ENCODE peak calls at places on chromosome 19, in nine cellular contexts. U is heart left ventricle, F is spleen, R is SJSA1, H is esophagus muscularis mucosa, O is OCI-LY7, S is H7, I is upper lobe of right lung, J is tibial artery. D is an unnamed sample.
A peak's percentile ranks its signal among the peaks of the same experiment; 100 is the strongest.

GRCh38 chr19:15404780-15405211 is 14.0 kb downstream of the AKAP8L start:
- DNase-seq in U (no peak), F (no peak), R (no peak), H (no peak), O (peak; percentile 34), S (no peak), I (no peak), J (no peak), D (no peak)

GRCh38 chr19:48836089-48837017 is at the start of gene HSD17B14:
- DNase-seq in U (no peak), F (no peak), R (no peak), H (no peak), O (no peak), S (peak; percentile 89), I (peak; percentile 75), J (peak; percentile 65), D (no peak)

GRCh38 chr19:16381756-16382401 is 57.3 kb downstream of the KLF2 start:
- DNase-seq in U (peak; percentile 85), F (peak; percentile 78), R (no peak), H (peak; percentile 96), O (no peak), S (no peak), I (peak; percentile 67), J (peak; percentile 98), D (no peak)

GRCh38 chr19:2610637-2611482 is 91.6 kb downstream of the GNG7 start:
- DNase-seq in U (peak; percentile 92), F (peak; percentile 98), R (peak; percentile 85), H (peak; percentile 98), O (peak; percentile 93), S (peak; percentile 95), I (peak; percentile 97), J (peak; percentile 90), D (peak; percentile 91)

GRCh38 chr19:51271015-51271600 is 20.2 kb downstream of the SIGLECL1 start:
- DNase-seq in U (no peak), F (no peak), R (no peak), H (no peak), O (no peak), S (peak; percentile 62), I (no peak), J (no peak), D (no peak)

GRCh38 chr19:48739835-48740704 is at the start of gene RASIP1:
- DNase-seq in U (peak; percentile 82), F (peak; percentile 83), R (no peak), H (no peak), O (no peak), S (peak; percentile 68), I (no peak), J (no peak), D (no peak)

GRCh38 chr19:16293133-16294085 is 31.2 kb upstream of the KLF2 start:
- DNase-seq in U (peak; percentile 78), F (no peak), R (peak; percentile 91), H (peak; percentile 96), O (no peak), S (no peak), I (peak; percentile 68), J (peak; percentile 87), D (peak; percentile 11)

GRCh38 chr19:21693399-21693798 is 74.0 kb downstream of the ZNF100 start:
- DNase-seq in U (no peak), F (no peak), R (no peak), H (no peak), O (no peak), S (no peak), I (no peak), J (no peak), D (no peak)

GRCh38 chr19:4933528-4933927 is 24.2 kb downstream of the UHRF1 start:
- DNase-seq in U (no peak), F (no peak), R (peak; percentile 75), H (no peak), O (no peak), S (no peak), I (no peak), J (no peak), D (peak; percentile 90)

GRCh38 chr19:53365899-53366493 is 491 bp downstream of the ZNF525 start:
- DNase-seq in U (peak; percentile 27), F (peak; percentile 81), R (peak; percentile 57), H (no peak), O (no peak), S (peak; percentile 68), I (no peak), J (no peak), D (peak; percentile 5)

GRCh38 chr19:41597600-41598041 is 21.7 kb downstream of the CEACAM21 start:
- DNase-seq in U (peak; percentile 59), F (peak; percentile 86), R (peak; percentile 40), H (no peak), O (peak; percentile 81), S (peak; percentile 81), I (no peak), J (peak; percentile 82), D (peak; percentile 50)

GRCh38 chr19:49506575-49507105 is 5.8 kb upstream of the FCGRT start:
- DNase-seq in U (no peak), F (peak; percentile 87), R (peak; percentile 35), H (no peak), O (peak; percentile 78), S (peak; percentile 92), I (peak; percentile 73), J (peak; percentile 54), D (no peak)

GRCh38 chr19:50796128-50796633 is 6.0 kb downstream of the ACP4 start:
- DNase-seq in U (no peak), F (no peak), R (no peak), H (no peak), O (peak; percentile 37), S (peak; percentile 77), I (no peak), J (no peak), D (no peak)

GRCh38 chr19:5627395-5627904 is 4.6 kb downstream of the SAFB start:
- DNase-seq in U (peak; percentile 53), F (peak; percentile 86), R (no peak), H (peak; percentile 93), O (peak; percentile 81), S (no peak), I (peak; percentile 82), J (peak; percentile 78), D (no peak)

DNA sequence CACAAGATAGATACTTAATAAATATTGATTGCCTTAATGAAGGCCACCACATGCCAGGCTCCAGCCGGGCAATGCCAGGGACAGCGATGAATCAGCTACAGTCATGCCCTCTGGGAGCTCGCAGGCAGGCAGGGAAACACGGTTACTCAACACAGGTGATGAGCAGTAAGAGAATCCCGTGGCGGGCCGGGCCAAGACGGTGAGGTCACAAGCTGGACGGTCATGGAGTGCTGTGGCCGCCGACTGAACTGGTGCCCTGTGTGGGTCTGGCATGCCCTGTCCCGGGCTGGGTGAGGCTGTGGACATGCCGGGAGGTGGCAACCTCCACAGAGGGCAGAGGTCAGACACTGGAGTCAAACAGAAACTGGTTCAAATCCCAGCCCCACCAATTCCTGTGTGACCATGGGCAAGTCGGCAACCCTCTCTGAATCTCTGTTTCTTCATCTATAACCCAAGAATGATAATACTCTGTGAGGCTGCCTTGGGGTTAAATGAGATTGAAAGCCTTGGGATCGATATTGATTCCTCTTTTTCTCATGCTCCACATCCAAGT is 13.2 kb upstream of the PAK4 start:
- DNase-seq in U (no peak), F (no peak), R (no peak), H (no peak), O (no peak), S (no peak), I (no peak), J (no peak), D (no peak)
- H3K36me3 ChIP-seq in U (no peaks in the 10 kb centered on the region), F (no peaks in the 10 kb centered on the region), R (no peaks in the 10 kb centered on the region), H (no peaks in the 10 kb centered on the region), O (no peaks in the 10 kb centered on the region), S (no peaks in the 10 kb centered on the region), I (no peaks in the 10 kb centered on the region), J (no peaks in the 10 kb centered on the region), D (no peaks in the 10 kb centered on the region)

GRCh38 chr19:7264858-7265257 is 29.4 kb downstream of the INSR start:
- DNase-seq in U (no peak), F (no peak), R (no peak), H (no peak), O (no peak), S (no peak), I (no peak), J (no peak), D (no peak)
- H3K36me3 ChIP-seq in U (peaks cover 17% of the 10 kb centered on the region), F (no peaks in the 10 kb centered on the region), R (no peaks in the 10 kb centered on the region), H (peaks cover 16% of the 10 kb centered on the region), O (peaks cover 41% of the 10 kb centered on the region), S (no peaks in the 10 kb centered on the region), I (peaks cover 9% of the 10 kb centered on the region), J (peaks cover 23% of the 10 kb centered on the region), D (no peaks in the 10 kb centered on the region)

GRCh38 chr19:18121166-18121565 is 23.6 kb downstream of the MAST3 start:
- DNase-seq in U (no peak), F (no peak), R (no peak), H (no peak), O (no peak), S (no peak), I (no peak), J (no peak), D (no peak)

GRCh38 chr19:18122424-18122823 is 24.8 kb downstream of the MAST3 start:
- DNase-seq in U (no peak), F (no peak), R (no peak), H (no peak), O (no peak), S (peak; percentile 32), I (no peak), J (no peak), D (no peak)

GRCh38 chr19:18122860-18123795 is 25.6 kb downstream of the MAST3 start:
- DNase-seq in U (peak; percentile 59), F (no peak), R (no peak), H (no peak), O (no peak), S (peak; percentile 47), I (no peak), J (no peak), D (no peak)

GRCh38 chr19:18126097-18126496 is 26.9 kb upstream of the PIK3R2 start:
- DNase-seq in U (no peak), F (no peak), R (no peak), H (no peak), O (no peak), S (no peak), I (no peak), J (no peak), D (no peak)

DNA sequence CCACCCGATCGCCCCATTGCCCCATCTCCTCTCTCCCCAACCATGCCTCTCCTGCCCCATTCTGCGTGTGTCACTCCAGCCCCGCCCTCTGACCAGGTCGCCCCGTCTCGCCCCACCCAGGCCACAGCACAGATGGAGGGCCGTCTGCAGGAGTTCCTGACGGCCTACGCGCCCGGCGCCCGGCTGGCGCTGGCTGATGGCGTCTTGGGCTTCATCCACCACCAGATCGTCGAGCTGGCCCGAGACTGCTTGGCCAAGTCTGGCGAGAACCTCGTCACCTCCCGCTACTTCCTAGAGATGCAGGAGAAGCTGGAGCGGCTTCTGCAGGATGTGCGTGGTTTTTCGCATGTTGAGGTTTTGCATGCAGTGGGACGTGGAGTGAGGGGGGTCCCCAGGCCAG is 26.2 kb downstream of the MAST3 start:
- DNase-seq in U (peak; percentile 54), F (no peak), R (no peak), H (no peak), O (no peak), S (peak; percentile 52), I (no peak), J (no peak), D (no peak)
- H3K36me3 ChIP-seq in U (peaks cover 25% of the 10 kb centered on the region), F (no peaks in the 10 kb centered on the region), R (peaks cover 8% of the 10 kb centered on the region), H (peaks cover 69% of the 10 kb centered on the region), O (peaks cover 77% of the 10 kb centered on the region), S (peaks cover 4% of the 10 kb centered on the region), I (peaks cover 51% of the 10 kb centered on the region), J (peaks cover 30% of the 10 kb centered on the region), D (no peaks in the 10 kb centered on the region)

DNA sequence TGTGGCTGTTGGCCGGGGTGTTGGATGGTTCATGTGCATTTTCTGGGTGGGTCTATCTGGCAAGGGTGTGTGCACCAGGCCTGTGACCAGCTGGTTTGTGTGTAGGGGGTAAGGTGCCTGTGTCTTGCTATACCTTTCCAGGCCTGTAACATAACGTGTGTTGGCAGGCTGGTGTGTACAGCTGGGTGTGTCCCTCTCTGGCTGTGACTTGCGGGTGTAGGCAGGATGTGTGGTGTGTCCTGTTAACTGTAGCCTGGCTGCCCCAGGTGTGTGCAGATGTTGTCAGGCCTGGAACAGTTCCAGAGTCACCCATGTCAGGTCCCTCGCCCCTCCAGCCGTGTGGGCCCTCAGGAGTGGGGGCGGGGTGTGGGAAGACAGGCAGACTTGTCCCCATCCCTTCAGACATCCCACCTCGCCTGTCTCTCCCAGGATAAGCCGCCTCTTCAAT is 9.8 kb downstream of the KCTD15 start:
- DNase-seq in U (no peak), F (no peak), R (no peak), H (no peak), O (no peak), S (no peak), I (no peak), J (no peak), D (no peak)
- H3K36me3 ChIP-seq in U (peaks cover 78% of the 10 kb centered on the region), F (no peaks in the 10 kb centered on the region), R (no peaks in the 10 kb centered on the region), H (peaks cover 95% of the 10 kb centered on the region), O (peaks cover 63% of the 10 kb centered on the region), S (peaks cover 9% of the 10 kb centered on the region), I (peaks cover 32% of the 10 kb centered on the region), J (peaks cover 66% of the 10 kb centered on the region), D (no peaks in the 10 kb centered on the region)

D was measured in prostate gland.